ENCODE peak calls at places on chromosomes 11 and 22, in seven cellular contexts. I, R, V, A, O, X and C are unnamed samples.

GRCh38 chr22:24845036-24845918 is 39.3 kb downstream of the SGSM1 start:
- DNase-seq in I (no peak), R (no peak), V (no peak), A (peak), O (peak), X (no peak), C (no peak)

GRCh38 chr11:97743205-97743742 is 1277.5 kb upstream of the CNTN5 start:
- DNase-seq in I (no peak), R (no peak), V (no peak), A (peak), O (no peak), X (no peak), C (no peak)

GRCh38 chr11:86812981-86813380 is 12.6 kb downstream of the PRSS23 start:
- DNase-seq in I (no peak), R (no peak), V (no peak), A (no peak), O (no peak), X (no peak), C (no peak)

GRCh38 chr11:115580927-115581680 is 76.9 kb upstream of the CADM1 start:
- DNase-seq in I (peak), R (peak), V (no peak), A (no peak), O (no peak), X (peak), C (peak)

GRCh38 chr11:88402784-88403183 is 65.2 kb upstream of the CTSC start:
- DNase-seq in I (no peak), R (no peak), V (no peak), A (peak), O (no peak), X (no peak), C (no peak)

GRCh38 chr22:29369460-29369859 is 18.9 kb downstream of the AP1B1 start:
- DNase-seq in I (peak), R (peak), V (no peak), A (no peak), O (peak), X (no peak), C (no peak)

GRCh38 chr11:133953999-133954398 is 2.8 kb downstream of the IGSF9B start:
- DNase-seq in I (no peak), R (no peak), V (no peak), A (no peak), O (no peak), X (no peak), C (no peak)

GRCh38 chr11:46299425-46300067 is 22.1 kb downstream of the CREB3L1 start:
- DNase-seq in I (no peak), R (no peak), V (no peak), A (peak), O (no peak), X (no peak), C (no peak)

GRCh38 chr22:49763696-49764095 is 64.0 kb downstream of the BRD1 start:
- DNase-seq in I (peak), R (no peak), V (no peak), A (no peak), O (peak), X (peak), C (no peak)

GRCh38 chr11:19374189-19374588 is 133.4 kb upstream of the E2F8 start:
- DNase-seq in I (no peak), R (no peak), V (no peak), A (peak), O (no peak), X (no peak), C (no peak)

GRCh38 chr11:21475276-21475675 is 717.6 kb upstream of the ANO5 start:
- DNase-seq in I (no peak), R (no peak), V (no peak), A (peak), O (no peak), X (no peak), C (no peak)

GRCh38 chr11:134224710-134225662 is 515 bp downstream of the VPS26B start:
- DNase-seq in I (peak), R (peak), V (peak), A (peak), O (peak), X (peak), C (peak)

GRCh38 chr22:23268877-23269276 is 88.6 kb downstream of the BCR start:
- DNase-seq in I (no peak), R (no peak), V (peak), A (no peak), O (no peak), X (no peak), C (no peak)

DNA sequence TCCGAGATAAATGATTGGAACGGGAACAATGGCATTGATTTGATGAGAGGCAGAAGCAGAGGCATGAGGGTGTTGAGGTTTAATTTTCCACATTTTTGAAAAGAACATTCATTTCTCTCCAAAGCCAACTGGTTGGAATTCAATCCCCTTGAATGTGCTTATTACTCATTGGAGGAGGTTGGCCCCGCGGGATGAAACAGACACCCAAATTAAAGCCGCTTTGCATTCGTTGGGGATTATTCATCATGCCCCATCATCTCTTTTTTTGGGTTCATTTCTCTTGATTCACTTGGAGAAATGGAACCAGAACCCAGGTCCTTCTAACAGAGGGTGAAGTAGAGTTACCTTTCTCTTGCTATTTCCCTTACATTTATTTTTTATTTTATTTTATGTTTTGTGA is 47.6 kb upstream of the PARVG start:
- DNase-seq in I (no peak), R (no peak), V (no peak), A (no peak), O (peak), X (no peak), C (no peak)
- H3K4me3 ChIP-seq in I (no peak), R (no peak), V (no peak), A (no peak), O (no peak), X (no peak), C (no peak)

GRCh38 chr11:32972781-32973180 is 42.9 kb upstream of the DEPDC7 start:
- DNase-seq in I (no peak), R (no peak), V (no peak), A (no peak), O (no peak), X (no peak), C (no peak)

GRCh38 chr11:32963721-32964120 is 52.0 kb upstream of the DEPDC7 start:
- DNase-seq in I (no peak), R (no peak), V (no peak), A (no peak), O (no peak), X (no peak), C (no peak)

DNA sequence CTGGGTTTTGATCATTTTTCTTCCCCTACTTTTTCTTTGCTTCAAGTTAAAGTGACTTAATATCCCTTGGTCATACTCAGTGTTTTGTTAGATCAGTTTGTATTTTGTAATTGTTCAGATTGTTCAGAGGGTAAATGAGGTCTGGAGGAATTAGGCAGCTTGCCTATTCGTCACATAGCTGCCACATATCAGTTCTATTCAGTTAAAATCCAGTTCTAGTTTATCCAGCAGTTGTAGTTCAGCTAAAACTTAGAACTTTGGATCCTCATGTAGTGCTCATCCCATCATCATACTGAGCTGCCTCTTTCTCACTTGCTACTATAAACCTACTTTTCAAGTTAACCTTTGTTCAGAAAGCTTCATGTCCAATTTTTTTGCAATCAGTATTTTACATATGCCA is 47.1 kb upstream of the DEPDC7 start:
- DNase-seq in I (no peak), R (no peak), V (no peak), A (no peak), O (no peak), X (no peak), C (no peak)
- TF ChIP-seq EP300 in I (no peak), R (no peak), V (no peak), A (no peak), O (no peak), X (no peak), C (no peak)

GRCh38 chr11:74017631-74018030 is 8.7 kb upstream of the UCP3 start:
- DNase-seq in I (no peak), R (no peak), V (no peak), A (no peak), O (no peak), X (no peak), C (no peak)
- H3K27ac ChIP-seq in I (peak), R (no peak), V (no peak), A (no peak), O (no peak), X (no peak), C (peak)

DNA sequence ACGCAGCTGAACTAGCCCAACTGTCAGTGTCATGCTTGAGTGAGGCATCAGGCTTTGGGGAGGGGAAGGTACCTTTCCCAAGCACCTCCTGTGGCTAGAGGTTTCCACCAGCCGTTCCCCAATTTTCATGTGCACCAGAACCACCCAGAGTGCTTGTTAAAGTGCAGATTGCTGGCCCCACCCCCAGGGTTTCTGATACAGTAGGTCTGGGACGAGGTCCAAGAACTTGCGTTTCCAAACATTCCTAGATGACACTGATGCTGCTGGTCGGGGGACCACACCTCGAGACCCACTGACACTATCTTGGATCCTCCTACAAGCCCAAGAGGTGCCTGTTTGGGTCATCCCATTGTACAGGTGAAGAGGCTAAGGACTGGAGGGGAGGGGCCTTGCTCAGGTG is 59.8 kb downstream of the PDE2A start:
- DNase-seq in I (no peak), R (no peak), V (no peak), A (no peak), O (no peak), X (no peak), C (no peak)
- H3K4me3 ChIP-seq in I (no peak), R (no peak), V (no peak), A (no peak), O (no peak), X (no peak), C (no peak)

GRCh38 chr11:125593113-125593761 is 585 bp downstream of the STT3A start:
- DNase-seq in I (peak), R (no peak), V (peak), A (peak), O (no peak), X (no peak), C (no peak)

GRCh38 chr11:125591659-125592304 is 870 bp upstream of the STT3A start:
- DNase-seq in I (peak), R (no peak), V (peak), A (no peak), O (peak), X (peak), C (peak)

GRCh38 chr11:125588505-125588904 is 4.1 kb upstream of the STT3A start:
- DNase-seq in I (no peak), R (no peak), V (peak), A (no peak), O (no peak), X (no peak), C (no peak)

GRCh38 chr11:125594958-125595357 is 2.3 kb downstream of the STT3A start:
- DNase-seq in I (no peak), R (no peak), V (no peak), A (no peak), O (no peak), X (no peak), C (no peak)

DNA sequence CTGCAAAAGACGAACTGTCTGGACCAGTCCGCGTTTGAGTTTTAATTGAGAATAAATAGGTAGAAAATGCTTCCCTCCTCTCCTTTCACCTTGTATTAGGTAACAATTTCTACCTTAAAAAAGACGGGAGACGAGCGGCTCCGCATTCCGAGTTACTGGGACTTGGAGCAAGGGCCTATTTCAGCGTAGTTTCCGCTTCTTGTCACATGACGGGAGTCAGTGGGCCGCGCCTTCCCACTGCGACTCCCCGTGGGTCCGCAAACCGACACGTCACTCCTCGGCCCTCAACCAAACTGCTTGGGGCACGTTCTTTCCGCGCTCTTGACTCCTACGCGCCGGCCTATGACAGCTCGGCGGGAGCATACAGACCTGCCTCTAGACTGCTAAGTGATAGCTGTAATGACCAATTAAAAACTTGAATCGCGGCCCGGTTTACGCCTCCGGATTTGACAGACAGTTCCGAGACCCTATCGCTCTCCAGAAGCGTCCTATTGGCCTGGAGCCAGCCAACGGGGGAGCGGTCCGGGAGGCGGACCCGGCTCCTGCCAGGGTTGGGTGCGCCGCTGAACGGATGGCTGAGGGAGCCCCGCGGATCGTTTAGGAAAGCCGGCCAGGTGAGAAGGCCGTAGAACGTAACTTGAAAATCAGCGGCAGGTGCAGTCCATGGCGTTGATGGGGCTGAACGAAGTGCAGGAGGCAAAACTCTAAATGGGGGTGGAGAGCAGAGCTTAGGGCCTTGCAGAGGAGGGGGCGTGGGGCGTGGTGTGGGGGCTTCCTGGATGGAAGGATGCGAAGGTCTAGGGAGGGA is at the start of gene STT3A:
- DNase-seq in I (peak), R (peak), V (peak), A (peak), O (peak), X (peak), C (peak)
- TF ChIP-seq EP300 in I (no peak), R (peak), V (peak), A (no peak), O (peak), X (no peak), C (no peak)

GRCh38 chr22:46087336-46087690 is 63.0 kb upstream of the PPARA start:
- DNase-seq in I (no peak), R (no peak), V (no peak), A (no peak), O (no peak), X (no peak), C (no peak)

GRCh38 chr22:46084943-46085830 is 65.1 kb upstream of the PPARA start:
- DNase-seq in I (peak), R (peak), V (peak), A (peak), O (peak), X (peak), C (peak)

GRCh38 chr22:46086577-46087335 is 63.6 kb upstream of the PPARA start:
- DNase-seq in I (no peak), R (peak), V (peak), A (no peak), O (peak), X (peak), C (peak)

GRCh38 chr22:46084376-46084775 is 66.0 kb upstream of the PPARA start:
- DNase-seq in I (peak), R (peak), V (no peak), A (no peak), O (peak), X (no peak), C (no peak)

GRCh38 chr22:46085831-46086576 is 64.3 kb upstream of the PPARA start:
- DNase-seq in I (peak), R (peak), V (peak), A (peak), O (peak), X (no peak), C (peak)
- H3K27ac ChIP-seq in I (peak), R (peak), V (peak), A (peak), O (peak), X (peak), C (peak)

GRCh38 chr11:121453589-121454299 is 977 bp upstream of the SORL1-AS1 start:
- DNase-seq in I (no peak), R (no peak), V (no peak), A (no peak), O (no peak), X (no peak), C (no peak)
- H3K4me3 ChIP-seq in I (peak), R (no peak), V (no peak), A (no peak), O (no peak), X (no peak), C (peak)